ENCODE peak calls at places on chromosomes 5 and 9, in eight cellular contexts. E, F, R, M, H, S, X and A are unnamed samples.

GRCh38 chr9:17520264-17521058 is 58.4 kb upstream of the SH3GL2 start:
- DNase-seq in E (no peak), F (no peak), R (no peak), M (no peak), H (no peak), S (no peak), X (no peak), A (no peak)

GRCh38 chr5:135140805-135141204 is 106.8 kb upstream of the PITX1 start:
- DNase-seq in E (no peak), F (peak), R (peak), M (peak), H (peak), S (no peak), X (no peak), A (no peak)

GRCh38 chr5:75040973-75041372 is 11.4 kb downstream of the GCNT4 start:
- DNase-seq in E (no peak), F (peak), R (no peak), M (no peak), H (no peak), S (no peak), X (no peak), A (no peak)

GRCh38 chr5:147310059-147310704 is 75.4 kb downstream of the STK32A start:
- DNase-seq in E (peak), F (peak), R (peak), M (peak), H (peak), S (no peak), X (no peak), A (no peak)

GRCh38 chr9:29285818-29286217 is 1712.5 kb upstream of the C9orf72 start:
- DNase-seq in E (no peak), F (peak), R (no peak), M (peak), H (no peak), S (no peak), X (no peak), A (no peak)

GRCh38 chr5:137395011-137395755 is 103.9 kb downstream of the SPOCK1 start:
- DNase-seq in E (peak), F (no peak), R (no peak), M (peak), H (peak), S (no peak), X (no peak), A (no peak)

GRCh38 chr5:171366645-171367044 is 21.0 kb upstream of the NPM1 start:
- DNase-seq in E (no peak), F (no peak), R (no peak), M (no peak), H (no peak), S (no peak), X (no peak), A (no peak)

GRCh38 chr9:69412741-69413150 is 87.7 kb downstream of the ENTREP1 start:
- DNase-seq in E (peak), F (peak), R (peak), M (peak), H (peak), S (peak), X (no peak), A (no peak)

GRCh38 chr9:134326754-134327526 is 685 bp downstream of the RXRA start:
- DNase-seq in E (no peak), F (peak), R (peak), M (peak), H (peak), S (peak), X (no peak), A (peak)

GRCh38 chr9:133427658-133428348 is 5.6 kb downstream of the ADAMTS13 start:
- DNase-seq in E (no peak), F (no peak), R (no peak), M (no peak), H (no peak), S (no peak), X (no peak), A (no peak)

GRCh38 chr5:175860531-175861045 is 10.8 kb upstream of the CPLX2 start:
- DNase-seq in E (no peak), F (no peak), R (no peak), M (no peak), H (no peak), S (no peak), X (no peak), A (no peak)

GRCh38 chr5:9105851-9106250 is 440.0 kb downstream of the SEMA5A start:
- DNase-seq in E (no peak), F (peak), R (no peak), M (peak), H (no peak), S (no peak), X (no peak), A (no peak)

GRCh38 chr5:96968614-96969013 is 32.7 kb downstream of the LNPEP start:
- DNase-seq in E (no peak), F (peak), R (no peak), M (no peak), H (no peak), S (no peak), X (no peak), A (no peak)

GRCh38 chr5:135393691-135394090 is 5.3 kb downstream of the MACROH2A1 start:
- DNase-seq in E (no peak), F (peak), R (no peak), M (no peak), H (no peak), S (no peak), X (no peak), A (no peak)

GRCh38 chr5:42840279-42840678 is 28.6 kb upstream of the SELENOP start:
- DNase-seq in E (no peak), F (peak), R (peak), M (no peak), H (peak), S (no peak), X (no peak), A (no peak)

GRCh38 chr9:34124103-34124502 is 2.4 kb downstream of the DCAF12 start:
- DNase-seq in E (no peak), F (no peak), R (no peak), M (no peak), H (no peak), S (no peak), X (no peak), A (no peak)

GRCh38 chr5:57566914-57567313 is 84.3 kb upstream of the ACTBL2 start:
- DNase-seq in E (no peak), F (no peak), R (no peak), M (no peak), H (no peak), S (no peak), X (no peak), A (no peak)

GRCh38 chr9:4980046-4980727 is 4.9 kb upstream of the JAK2 start:
- DNase-seq in E (no peak), F (peak), R (no peak), M (no peak), H (no peak), S (no peak), X (no peak), A (no peak)

GRCh38 chr5:42021923-42022322 is 96.8 kb downstream of the FBXO4 start:
- DNase-seq in E (no peak), F (no peak), R (no peak), M (no peak), H (no peak), S (peak), X (no peak), A (no peak)

GRCh38 chr5:52007230-52007858 is 624.1 kb downstream of the ISL1 start:
- DNase-seq in E (peak), F (peak), R (no peak), M (peak), H (peak), S (peak), X (no peak), A (no peak)

GRCh38 chr5:86977808-86978207 is 289.9 kb upstream of the RASA1 start:
- DNase-seq in E (no peak), F (no peak), R (no peak), M (no peak), H (no peak), S (no peak), X (no peak), A (no peak)

GRCh38 chr9:104911029-104911607 is 16.8 kb downstream of the ABCA1 start:
- DNase-seq in E (no peak), F (peak), R (no peak), M (peak), H (no peak), S (no peak), X (no peak), A (no peak)

GRCh38 chr5:9069650-9070049 is 476.2 kb downstream of the SEMA5A start:
- DNase-seq in E (no peak), F (peak), R (no peak), M (no peak), H (no peak), S (no peak), X (no peak), A (no peak)

GRCh38 chr5:72241346-72242003 is 78.6 kb downstream of the MRPS27 start:
- DNase-seq in E (peak), F (no peak), R (no peak), M (no peak), H (no peak), S (no peak), X (no peak), A (no peak)

GRCh38 chr9:124329996-124330714 is 72.4 kb downstream of the NEK6 start:
- DNase-seq in E (peak), F (no peak), R (no peak), M (no peak), H (no peak), S (no peak), X (no peak), A (no peak)

GRCh38 chr5:83277154-83277553 is 194.4 kb upstream of the VCAN start:
- DNase-seq in E (no peak), F (no peak), R (no peak), M (no peak), H (no peak), S (no peak), X (no peak), A (no peak)

GRCh38 chr5:137206030-137206715 is 293.0 kb downstream of the SPOCK1 start:
- DNase-seq in E (no peak), F (no peak), R (peak), M (no peak), H (no peak), S (no peak), X (no peak), A (no peak)

GRCh38 chr5:170296935-170297588 is 515 bp downstream of the LCP2 start:
- DNase-seq in E (no peak), F (no peak), R (no peak), M (no peak), H (no peak), S (peak), X (no peak), A (no peak)

GRCh38 chr9:32672478-32672877 is 37.0 kb upstream of the TAF1L start:
- DNase-seq in E (no peak), F (no peak), R (no peak), M (peak), H (peak), S (no peak), X (no peak), A (no peak)

GRCh38 chr5:39055027-39055759 is 19.0 kb downstream of the RICTOR start:
- DNase-seq in E (no peak), F (no peak), R (no peak), M (no peak), H (no peak), S (no peak), X (no peak), A (no peak)

GRCh38 chr9:72041775-72042194 is 18.6 kb downstream of the C9orf57 start:
- DNase-seq in E (no peak), F (no peak), R (peak), M (peak), H (no peak), S (no peak), X (no peak), A (no peak)

GRCh38 chr5:141488591-141489478 is at the start of gene PCDHGC5:
- DNase-seq in E (peak), F (peak), R (no peak), M (peak), H (no peak), S (peak), X (no peak), A (no peak)

GRCh38 chr9:137314561-137315560 is 12.8 kb upstream of the NRARP start:
- DNase-seq in E (no peak), F (no peak), R (no peak), M (no peak), H (no peak), S (peak), X (no peak), A (no peak)

GRCh38 chr9:91903126-91903911 is 46.7 kb downstream of the ROR2 start:
- DNase-seq in E (no peak), F (no peak), R (no peak), M (no peak), H (peak), S (no peak), X (no peak), A (no peak)

GRCh38 chr5:1386274-1386717 is 41.4 kb upstream of the CLPTM1L start:
- DNase-seq in E (no peak), F (peak), R (peak), M (no peak), H (peak), S (peak), X (peak), A (peak)

GRCh38 chr9:124621371-124622328 is 114.5 kb upstream of the NR5A1 start:
- DNase-seq in E (no peak), F (no peak), R (no peak), M (peak), H (no peak), S (no peak), X (no peak), A (no peak)

GRCh38 chr5:76175051-76175666 is 92.0 kb downstream of the SV2C start:
- DNase-seq in E (no peak), F (peak), R (no peak), M (peak), H (peak), S (peak), X (peak), A (no peak)

GRCh38 chr5:97165726-97166125 is 17.3 kb downstream of the RIOK2 start:
- DNase-seq in E (no peak), F (no peak), R (no peak), M (no peak), H (no peak), S (no peak), X (no peak), A (no peak)